ENCODE peak calls at places on chromosomes 3 and 15, in six cellular contexts. G, H, N, U, Q and D are unnamed samples.

GRCh38 chr3:123789160-123789559 is 95.0 kb downstream of the MYLK start:
- DNase-seq in G (no peak), H (no peak), N (no peak), U (no peak), Q (no peak), D (no peak)

GRCh38 chr15:43249699-43250203 is 17.0 kb downstream of the TGM5 start:
- DNase-seq in G (no peak), H (no peak), N (peak; percentile 92), U (no peak), Q (no peak), D (no peak)

GRCh38 chr15:41691471-41691870 is 31.3 kb downstream of the MGA start:
- DNase-seq in G (no peak), H (no peak), N (no peak), U (no peak), Q (no peak), D (no peak)

GRCh38 chr3:85864896-85865295 is 906.1 kb downstream of the CADM2 start:
- DNase-seq in G (no peak), H (no peak), N (peak; percentile 28), U (no peak), Q (no peak), D (no peak)

GRCh38 chr15:57505949-57506391 is 85.7 kb upstream of the MYZAP start:
- DNase-seq in G (peak; percentile 59), H (no peak), N (peak; percentile 87), U (peak; percentile 44), Q (peak; percentile 43), D (no peak)

GRCh38 chr15:31459011-31459748 is 132.5 kb downstream of the KLF13 start:
- DNase-seq in G (no peak), H (no peak), N (no peak), U (peak; percentile 4), Q (no peak), D (no peak)

GRCh38 chr15:48096813-48097212 is 24.0 kb upstream of the SLC24A5 start:
- DNase-seq in G (no peak), H (no peak), N (peak; percentile 72), U (no peak), Q (no peak), D (no peak)

GRCh38 chr15:63308947-63309346 is 31.5 kb downstream of the APH1B start:
- DNase-seq in G (no peak), H (no peak), N (no peak), U (no peak), Q (no peak), D (no peak)

GRCh38 chr3:98445949-98446406 is 17.0 kb upstream of the OR5K1 start:
- DNase-seq in G (no peak), H (no peak), N (no peak), U (no peak), Q (no peak), D (no peak)

GRCh38 chr3:50572801-50573371 is 3.6 kb downstream of the HEMK1 start:
- DNase-seq in G (no peak), H (no peak), N (no peak), U (no peak), Q (no peak), D (no peak)

GRCh38 chr3:82055792-82056191 is 294.3 kb upstream of the GBE1 start:
- DNase-seq in G (no peak), H (no peak), N (peak; percentile 47), U (no peak), Q (no peak), D (no peak)

GRCh38 chr3:149179225-149179624 is 42.4 kb downstream of the CP start:
- DNase-seq in G (no peak), H (no peak), N (peak; percentile 24), U (no peak), Q (no peak), D (no peak)

GRCh38 chr15:71385026-71385425 is 269.8 kb downstream of the THSD4 start:
- DNase-seq in G (no peak), H (no peak), N (no peak), U (no peak), Q (no peak), D (no peak)

GRCh38 chr3:71873093-71873611 is 88.2 kb upstream of the PROK2 start:
- DNase-seq in G (no peak), H (no peak), N (no peak), U (no peak), Q (no peak), D (no peak)

GRCh38 chr3:192878374-192878773 is 39.3 kb downstream of the MB21D2 start:
- DNase-seq in G (no peak), H (no peak), N (no peak), U (no peak), Q (no peak), D (no peak)

GRCh38 chr3:119619094-119619493 is 21.4 kb downstream of the PLA1A start:
- DNase-seq in G (no peak), H (no peak), N (no peak), U (no peak), Q (no peak), D (no peak)

GRCh38 chr3:192850501-192850981 is 67.1 kb downstream of the MB21D2 start:
- DNase-seq in G (no peak), H (peak; percentile 25), N (peak; percentile 73), U (no peak), Q (no peak), D (no peak)

GRCh38 chr3:61862614-61863289 is 301.4 kb downstream of the PTPRG start:
- DNase-seq in G (no peak), H (no peak), N (no peak), U (no peak), Q (no peak), D (no peak)

GRCh38 chr3:196519738-196520122 is 4.6 kb upstream of the SMCO1 start:
- DNase-seq in G (no peak), H (no peak), N (no peak), U (no peak), Q (no peak), D (no peak)

GRCh38 chr3:173737167-173737808 is 339.7 kb downstream of the NLGN1 start:
- DNase-seq in G (no peak), H (no peak), N (no peak), U (no peak), Q (no peak), D (no peak)

GRCh38 chr3:173730391-173730790 is 332.8 kb downstream of the NLGN1 start:
- DNase-seq in G (no peak), H (no peak), N (no peak), U (no peak), Q (no peak), D (no peak)

GRCh38 chr3:173732237-173732636 is 334.7 kb downstream of the NLGN1 start:
- DNase-seq in G (no peak), H (no peak), N (peak; percentile 55), U (no peak), Q (no peak), D (no peak)

GRCh38 chr3:173733029-173733652 is 335.6 kb downstream of the NLGN1 start:
- DNase-seq in G (no peak), H (peak; percentile 22), N (peak; percentile 63), U (no peak), Q (peak; percentile 26), D (no peak)
- TF ChIP-seq CTCF in G (no peak), H (peak; percentile 37), N (peak; percentile 70), U (no peak), Q (peak; percentile 29), D (peak; percentile 82)

GRCh38 chr3:21785765-21786453 is 34.9 kb upstream of the ZNF385D start:
- DNase-seq in G (no peak), H (no peak), N (no peak), U (no peak), Q (no peak), D (no peak)

GRCh38 chr3:21783834-21784233 is 32.8 kb upstream of the ZNF385D start:
- DNase-seq in G (no peak), H (no peak), N (no peak), U (no peak), Q (no peak), D (no peak)

GRCh38 chr3:21778715-21779114 is 27.7 kb upstream of the ZNF385D start:
- DNase-seq in G (no peak), H (no peak), N (no peak), U (no peak), Q (no peak), D (no peak)

GRCh38 chr3:21779909-21780308 is 28.9 kb upstream of the ZNF385D start:
- DNase-seq in G (no peak), H (no peak), N (no peak), U (no peak), Q (no peak), D (no peak)

GRCh38 chr3:21781371-21781770 is 30.4 kb upstream of the ZNF385D start:
- DNase-seq in G (no peak), H (no peak), N (no peak), U (no peak), Q (no peak), D (no peak)
- TF ChIP-seq CTCF in G (no peak), H (no peak), N (no peak), U (no peak), Q (no peak), D (no peak)

GRCh38 chr15:90650117-90650955 is 66.8 kb upstream of the BLM start:
- DNase-seq in G (no peak), H (no peak), N (peak; percentile 31), U (no peak), Q (no peak), D (no peak)

GRCh38 chr15:90647326-90647725 is 69.8 kb upstream of the BLM start:
- DNase-seq in G (no peak), H (no peak), N (no peak), U (peak; percentile 31), Q (no peak), D (no peak)

GRCh38 chr15:90645873-90646605 is 71.1 kb upstream of the BLM start:
- DNase-seq in G (no peak), H (no peak), N (no peak), U (no peak), Q (no peak), D (no peak)

GRCh38 chr15:90646662-90647305 is 70.4 kb upstream of the BLM start:
- DNase-seq in G (no peak), H (no peak), N (no peak), U (no peak), Q (no peak), D (no peak)

DNA sequence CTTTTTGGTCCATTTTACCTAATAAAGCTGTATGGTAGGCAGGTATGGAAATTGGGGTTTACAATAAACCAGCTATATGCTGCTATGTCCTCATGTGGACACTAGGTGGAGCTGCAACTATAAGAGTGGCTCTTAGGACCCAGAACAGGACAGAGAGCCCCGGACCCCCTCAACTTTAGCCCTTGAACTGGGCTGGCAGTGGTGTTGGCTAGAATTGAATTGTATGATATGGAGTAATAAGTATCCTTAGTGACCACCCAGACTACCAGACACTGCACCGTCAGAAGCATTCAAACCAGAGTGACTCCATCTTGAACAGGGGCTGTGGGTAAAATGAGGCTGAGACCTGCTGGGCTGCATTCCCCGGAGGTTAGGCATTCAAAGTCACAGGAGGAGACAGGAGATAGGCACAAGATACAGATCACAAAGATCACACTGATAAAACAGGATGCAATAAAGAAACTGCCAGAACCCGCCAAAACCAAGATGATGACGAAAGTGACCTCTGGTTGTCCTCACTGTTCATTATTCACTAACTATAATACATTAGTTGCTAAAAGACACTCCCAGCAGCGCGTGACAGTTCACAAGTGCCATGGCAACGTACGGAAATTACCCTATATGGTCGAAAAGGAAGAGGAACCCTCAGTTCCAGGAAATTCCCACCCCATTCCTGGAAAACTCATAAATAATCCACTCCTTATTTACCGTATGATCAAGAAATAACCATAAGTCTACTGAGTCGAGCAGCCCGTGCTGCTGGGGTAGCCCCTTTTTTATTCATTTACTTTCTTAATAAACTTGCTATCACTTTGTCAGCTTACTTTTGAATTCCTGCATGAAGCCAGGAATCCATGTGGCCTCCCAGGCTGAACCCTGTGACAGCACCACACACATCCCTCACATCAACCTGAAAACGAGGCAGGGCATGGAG is 68.7 kb upstream of the BLM start:
- DNase-seq in G (peak; percentile 37), H (peak; percentile 54), N (peak; percentile 67), U (peak; percentile 87), Q (peak; percentile 64), D (no peak)
- TF ChIP-seq CTCF in G (peak; percentile 88), H (peak; percentile 81), N (peak; percentile 88), U (peak; percentile 89), Q (peak; percentile 85), D (peak; percentile 99)

GRCh38 chr15:59636184-59636583 is 21.1 kb downstream of the GTF2A2 start:
- DNase-seq in G (no peak), H (no peak), N (no peak), U (no peak), Q (no peak), D (no peak)
- TF ChIP-seq CTCF in G (no peak), H (no peak), N (no peak), U (no peak), Q (no peak), D (no peak)